ENCODE peak calls at places on chromosome 11, in four cellular contexts. B, K, V and T are unnamed samples.

GRCh38 chr11:64516226-64516625 is 74.8 kb upstream of the SLC22A12 start:
- DNase-seq in B (no peak), K (no peak), V (no peak), T (no peak)

GRCh38 chr11:78265326-78265725 is 76.6 kb downstream of the USP35 start:
- DNase-seq in B (no peak), K (no peak), V (no peak), T (no peak)

GRCh38 chr11:54930930-54931329 is 224.3 kb downstream of the OR4A5 start:
- DNase-seq in B (no peak), K (no peak), V (no peak), T (no peak)

GRCh38 chr11:80596291-80596810 is 1155.5 kb upstream of the TENM4 start:
- DNase-seq in B (no peak), K (no peak), V (no peak), T (no peak)

GRCh38 chr11:63749624-63750023 is 19.0 kb downstream of the ZFTA start:
- DNase-seq in B (no peak), K (no peak), V (no peak), T (no peak)

GRCh38 chr11:9765320-9766101 is 101.6 kb downstream of the SWAP70 start:
- DNase-seq in B (peak; percentile 3), K (no peak), V (peak; percentile 83), T (no peak)

GRCh38 chr11:47409440-47410403 is 1.3 kb downstream of the SLC39A13 start:
- DNase-seq in B (no peak), K (no peak), V (no peak), T (no peak)

GRCh38 chr11:2812371-2812991 is 73.1 kb downstream of the CDKN1C start:
- DNase-seq in B (no peak), K (no peak), V (no peak), T (no peak)

GRCh38 chr11:120658071-120658423 is 146.5 kb downstream of the GRIK4 start:
- DNase-seq in B (no peak), K (no peak), V (no peak), T (no peak)

GRCh38 chr11:113603277-113604059 is 102.6 kb downstream of the TMPRSS5 start:
- DNase-seq in B (no peak), K (no peak), V (no peak), T (no peak)

GRCh38 chr11:73428227-73428626 is 52.0 kb downstream of the RELT start:
- DNase-seq in B (no peak), K (no peak), V (no peak), T (no peak)

GRCh38 chr11:83259559-83259958 is 26.6 kb downstream of the CCDC90B start:
- DNase-seq in B (no peak), K (no peak), V (no peak), T (no peak)

GRCh38 chr11:32379714-32380113 is 55.6 kb downstream of the WT1 start:
- DNase-seq in B (no peak), K (no peak), V (peak; percentile 41), T (no peak)

GRCh38 chr11:76793391-76793811 is 10.2 kb downstream of the TSKU start:
- DNase-seq in B (peak; percentile 37), K (no peak), V (peak; percentile 3), T (no peak)

GRCh38 chr11:129117595-129118350 is 74.4 kb downstream of the ARHGAP32 start:
- DNase-seq in B (peak; percentile 8), K (peak; percentile 13), V (peak; percentile 26), T (no peak)

GRCh38 chr11:134578807-134579708 is 167.0 kb upstream of the B3GAT1 start:
- DNase-seq in B (no peak), K (no peak), V (no peak), T (no peak)

GRCh38 chr11:8814923-8815240 is 96.1 kb upstream of the AKIP1 start:
- DNase-seq in B (no peak), K (no peak), V (peak; percentile 37), T (no peak)

GRCh38 chr11:87466228-87466627 is 428.5 kb downstream of the TMEM135 start:
- DNase-seq in B (no peak), K (no peak), V (no peak), T (no peak)

GRCh38 chr11:66362481-66363147 is 8.9 kb downstream of the SLC29A2 start:
- DNase-seq in B (no peak), K (peak; percentile 1), V (no peak), T (no peak)

GRCh38 chr11:35487532-35488078 is 37.8 kb downstream of the PAMR1 start:
- DNase-seq in B (no peak), K (no peak), V (peak; percentile 19), T (no peak)

GRCh38 chr11:44096360-44097188 is 1.1 kb downstream of the EXT2 start:
- DNase-seq in B (no peak), K (no peak), V (peak; percentile 17), T (no peak)

GRCh38 chr11:126434950-126435335 is 79.5 kb downstream of the ST3GAL4 start:
- DNase-seq in B (no peak), K (no peak), V (no peak), T (no peak)

GRCh38 chr11:16863382-16863781 is 124.9 kb downstream of the C11orf58 start:
- DNase-seq in B (no peak), K (no peak), V (no peak), T (no peak)

GRCh38 chr11:9148035-9148434 is 56.6 kb upstream of the SCUBE2 start:
- DNase-seq in B (no peak), K (no peak), V (no peak), T (no peak)

GRCh38 chr11:119092880-119093665 is 8.4 kb downstream of the HMBS start:
- DNase-seq in B (no peak), K (no peak), V (no peak), T (no peak)

GRCh38 chr11:27694992-27695391 is 5.3 kb downstream of the BDNF start:
- DNase-seq in B (no peak), K (no peak), V (no peak), T (no peak)

GRCh38 chr11:23727821-23728220 is 769.0 kb upstream of the LUZP2 start:
- DNase-seq in B (no peak), K (no peak), V (no peak), T (no peak)

GRCh38 chr11:61163714-61164609 is 2.7 kb upstream of the VPS37C start:
- DNase-seq in B (no peak), K (peak; percentile 30), V (no peak), T (no peak)

GRCh38 chr11:132008872-132009271 is 638.5 kb downstream of the NTM start:
- DNase-seq in B (no peak), K (no peak), V (no peak), T (no peak)

GRCh38 chr11:125393331-125393730 is 102.7 kb downstream of the FEZ1 start:
- DNase-seq in B (no peak), K (no peak), V (no peak), T (no peak)

GRCh38 chr11:95322546-95322945 is 91.5 kb upstream of the SESN3 start:
- DNase-seq in B (no peak), K (no peak), V (no peak), T (no peak)